ENCODE peak calls at places on chromosome 12, in six cellular contexts. Z, T, X, D, R and P are unnamed samples.

GRCh38 chr12:131090254-131091210 is 136.8 kb downstream of the ADGRD1 start:
- DNase-seq in D (peak; percentile 18), Z (no peak), T (no peak), R (no peak), X (no peak), P (no peak)

GRCh38 chr12:114661245-114661644 is 22.7 kb downstream of the TBX3 start:
- DNase-seq in R (no peak), X (no peak), T (peak; percentile 60), D (no peak), Z (no peak), P (peak; percentile 43)

GRCh38 chr12:115648463-115648862 is 629.0 kb downstream of the MED13L start:
- DNase-seq in Z (no peak), R (no peak), X (no peak), T (peak; percentile 71), D (no peak), P (no peak)

GRCh38 chr12:95200128-95200973 is 16.9 kb downstream of the FGD6 start:
- DNase-seq in X (no peak), T (no peak), D (no peak), Z (no peak), R (no peak), P (no peak)

GRCh38 chr12:95674088-95674595 is 116.4 kb downstream of the NTN4 start:
- DNase-seq in X (no peak), Z (no peak), R (no peak), T (no peak), D (no peak), P (no peak)

GRCh38 chr12:54526800-54527630 is 22.4 kb upstream of the PDE1B start:
- DNase-seq in X (no peak), Z (peak; percentile 39), D (peak; percentile 50), R (no peak), T (peak; percentile 65), P (peak; percentile 25)

GRCh38 chr12:9932270-9932669 is at the start of gene CLEC2A:
- DNase-seq in T (no peak), D (no peak), Z (no peak), X (no peak), R (no peak), P (no peak)

GRCh38 chr12:105330938-105331804 is 680 bp downstream of the C12orf75 start:
- DNase-seq in Z (peak; percentile 33), D (peak; percentile 60), X (no peak), T (peak; percentile 65), R (no peak), P (no peak)

GRCh38 chr12:17661250-17661649 is 428.7 kb downstream of the RERGL start:
- DNase-seq in T (no peak), X (no peak), D (no peak), Z (no peak), R (no peak), P (no peak)

GRCh38 chr12:113781415-113782198 is 184.5 kb downstream of the RBM19 start:
- DNase-seq in Z (no peak), X (no peak), D (no peak), T (peak; percentile 71), R (no peak), P (peak; percentile 79)

GRCh38 chr12:52216807-52217206 is 16.2 kb upstream of the KRT7 start:
- DNase-seq in D (no peak), R (no peak), T (no peak), Z (peak; percentile 68), X (no peak), P (no peak)

GRCh38 chr12:4172999-4173398 is 100.6 kb upstream of the CCND2 start:
- DNase-seq in Z (no peak), T (peak; percentile 54), D (no peak), R (no peak), X (no peak), P (no peak)

GRCh38 chr12:6752181-6752930 is 585 bp downstream of the MLF2 start:
- DNase-seq in Z (no peak), T (peak; percentile 76), D (peak; percentile 61), X (peak; percentile 18), R (no peak), P (peak; percentile 67)

GRCh38 chr12:81518638-81519037 is 240.5 kb downstream of the PPFIA2 start:
- DNase-seq in Z (no peak), R (no peak), X (no peak), D (no peak), T (no peak), P (no peak)

GRCh38 chr12:113911971-113912760 is 54.0 kb downstream of the RBM19 start:
- DNase-seq in X (no peak), D (no peak), Z (no peak), R (no peak), T (no peak), P (no peak)